ENCODE peak calls at places on chromosomes 6 and 20, in five cellular contexts. I, U, M, C and A are unnamed samples.

GRCh38 chr20:36666181-36666740 is 20.3 kb upstream of the SLA2 start:
- DNase-seq in M (peak; percentile 15), U (no peak), C (no peak), I (no peak), A (peak; percentile 24)

GRCh38 chr6:138012682-138013081 is 94.5 kb downstream of the PERP start:
- DNase-seq in M (no peak), C (no peak), U (no peak), I (no peak), A (no peak)

GRCh38 chr6:3281669-3282460 is 23.1 kb downstream of the PSMG4 start:
- DNase-seq in C (no peak), I (no peak), M (peak; percentile 97), U (peak; percentile 51), A (peak; percentile 95)

GRCh38 chr6:118606268-118606667 is 45.1 kb downstream of the CEP85L start:
- DNase-seq in M (no peak), C (no peak), U (no peak), I (no peak), A (no peak)

GRCh38 chr6:167659016-167659415 is 167.7 kb upstream of the AFDN start:
- DNase-seq in I (no peak), C (no peak), U (no peak), M (no peak), A (no peak)

GRCh38 chr20:22381812-22382416 is 202.5 kb downstream of the FOXA2 start:
- DNase-seq in M (no peak), I (no peak), C (no peak), U (no peak), A (no peak)

GRCh38 chr6:136927313-136927712 is 5.2 kb downstream of the SLC35D3 start:
- DNase-seq in I (peak; percentile 7), U (peak; percentile 55), M (peak; percentile 6), C (no peak), A (no peak)

GRCh38 chr6:36029464-36029863 is 1.9 kb downstream of the MAPK14 start:
- DNase-seq in M (peak; percentile 65), C (no peak), U (no peak), I (no peak), A (peak; percentile 84)

GRCh38 chr6:91098006-91098405 is 511.1 kb upstream of the MAP3K7 start:
- DNase-seq in U (no peak), I (no peak), C (no peak), M (no peak), A (no peak)

DNA sequence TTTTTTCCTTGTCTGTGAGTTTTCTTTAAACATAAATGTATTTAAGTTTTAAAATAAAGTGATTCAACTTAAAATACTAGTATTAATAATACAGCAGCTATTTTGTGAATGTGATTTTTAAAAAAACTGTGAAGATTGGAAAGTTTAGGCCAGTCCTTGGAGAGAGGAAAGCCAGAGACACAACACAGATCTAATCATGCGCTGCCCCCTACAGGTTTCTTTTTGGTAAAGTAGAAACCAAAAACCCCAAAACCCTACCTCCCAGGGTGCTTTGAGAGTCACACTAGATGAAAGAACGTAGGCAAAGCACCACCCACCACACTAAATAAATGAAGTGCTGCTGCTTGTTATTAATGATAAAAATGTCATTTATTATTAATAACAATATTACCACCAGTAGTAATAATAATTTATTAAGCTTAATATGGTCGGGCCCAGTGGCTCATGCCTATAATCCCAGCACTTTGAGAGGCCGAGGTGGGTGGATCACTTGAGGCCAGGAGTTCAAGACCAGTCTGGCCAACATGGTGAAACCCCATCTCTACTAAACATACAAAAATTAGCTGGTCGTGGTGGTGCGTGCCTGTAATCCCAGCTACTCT is 33.7 kb downstream of the SLC9A8 start:
- DNase-seq in U (peak; percentile 83), M (peak; percentile 85), C (peak; percentile 64), I (peak; percentile 16), A (peak; percentile 80)
- TF ChIP-seq EZH2phosphoT487 in U (no peak), M (no peak), C (no peak), I (no peak), A (no peak)

GRCh38 chr6:44271914-44272313 is 1.7 kb downstream of the TMEM151B start:
- DNase-seq in U (no peak), C (no peak), I (no peak), M (no peak), A (no peak)

GRCh38 chr6:44269921-44270525 is at the start of gene TMEM151B:
- DNase-seq in I (no peak), U (peak; percentile 53), M (no peak), C (no peak), A (no peak)

GRCh38 chr6:44272529-44272928 is 2.3 kb downstream of the TMEM151B start:
- DNase-seq in U (no peak), M (no peak), C (no peak), I (no peak), A (no peak)

GRCh38 chr6:44270526-44271405 is 516 bp downstream of the TMEM151B start:
- DNase-seq in M (no peak), C (no peak), U (peak; percentile 90), I (no peak), A (no peak)

DNA sequence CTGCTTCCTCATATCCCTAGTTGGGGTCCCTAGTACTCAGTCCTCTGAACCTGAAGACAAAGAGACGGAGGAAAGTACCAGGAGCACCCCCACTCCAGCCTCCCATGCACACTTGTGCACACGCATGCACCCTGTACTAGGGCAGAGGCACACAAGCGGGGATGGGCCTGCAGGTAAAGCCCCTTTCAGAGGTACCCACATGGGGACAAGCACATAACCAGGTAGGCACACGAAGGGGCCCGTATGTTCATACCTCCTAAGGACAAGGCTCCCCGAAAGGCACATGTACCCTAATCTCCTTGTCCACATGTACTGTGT is 1.1 kb downstream of the TMEM151B start:
- DNase-seq in C (no peak), I (no peak), M (no peak), U (no peak), A (no peak)
- TF ChIP-seq EZH2 in C (no peak), I (no peak), M (no peak), U (no peak), A (no peak)

GRCh38 chr6:111642463-111643158 is 36.9 kb upstream of the TRAF3IP2 start:
- DNase-seq in C (peak; percentile 52), I (peak; percentile 70), M (peak; percentile 65), U (no peak), A (peak; percentile 79)
- H3K9ac ChIP-seq in C (no peak overlapping the region), I (no peak overlapping the region), M (no peak overlapping the region), U (no peak overlapping the region), A (no peak overlapping the region)

GRCh38 chr6:42025790-42026311 is 24.5 kb upstream of the TAF8 start:
- DNase-seq in I (no peak), C (no peak), M (no peak), U (no peak), A (no peak)

GRCh38 chr6:42025066-42025789 is 25.1 kb upstream of the TAF8 start:
- DNase-seq in M (no peak), I (no peak), C (no peak), U (no peak), A (no peak)

GRCh38 chr6:42020967-42021366 is 29.4 kb upstream of the TAF8 start:
- DNase-seq in M (no peak), U (no peak), C (no peak), I (no peak), A (no peak)

GRCh38 chr6:42022755-42023384 is 27.5 kb upstream of the TAF8 start:
- DNase-seq in U (no peak), C (no peak), M (no peak), I (no peak), A (no peak)

DNA sequence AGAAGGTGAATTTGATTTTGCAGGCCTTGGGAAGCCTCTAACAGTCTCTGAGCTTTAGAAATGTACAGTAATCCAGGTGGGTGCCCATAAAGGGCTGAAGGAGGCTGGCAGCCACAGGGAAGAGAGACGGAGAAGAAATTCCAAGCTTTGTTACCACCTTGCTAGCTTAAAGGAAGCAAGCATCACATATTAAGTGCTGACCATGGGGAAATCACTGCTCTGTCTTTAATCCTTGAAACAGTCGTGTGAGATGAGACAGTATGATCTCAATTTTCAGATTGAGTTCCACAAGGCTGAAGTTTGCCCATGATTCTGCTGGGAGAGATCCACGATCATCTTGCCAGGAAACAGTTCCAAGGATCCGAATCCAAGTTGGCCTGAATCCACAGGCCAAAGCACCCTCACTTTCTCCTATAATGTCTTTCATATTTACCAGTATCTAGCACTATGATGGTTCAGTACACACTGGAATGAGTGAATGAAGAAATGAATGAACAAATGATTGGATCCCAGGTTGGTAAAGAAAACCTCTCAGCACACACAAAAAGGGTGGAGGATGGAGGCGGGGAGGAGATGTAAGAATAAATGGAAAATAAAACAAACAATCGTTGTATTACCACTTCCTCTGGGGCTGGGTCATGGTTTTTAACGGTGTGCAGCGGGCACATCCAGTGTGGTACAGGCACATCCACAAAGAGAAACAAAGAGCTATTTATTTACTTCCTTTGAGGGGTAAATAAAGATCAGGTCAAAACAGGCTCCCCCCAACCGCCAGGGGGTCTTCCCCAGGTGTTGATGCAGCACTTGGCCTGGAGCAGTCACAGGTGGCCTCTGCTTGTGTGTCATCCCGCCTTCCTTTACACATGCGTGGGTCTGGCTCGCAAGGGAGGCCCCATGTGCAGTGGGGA is 28.2 kb upstream of the TAF8 start:
- DNase-seq in I (no peak), M (no peak), C (no peak), U (no peak), A (no peak)
- TF ChIP-seq EZH2phosphoT487 in I (no peak), M (no peak), C (no peak), U (no peak), A (no peak)

DNA sequence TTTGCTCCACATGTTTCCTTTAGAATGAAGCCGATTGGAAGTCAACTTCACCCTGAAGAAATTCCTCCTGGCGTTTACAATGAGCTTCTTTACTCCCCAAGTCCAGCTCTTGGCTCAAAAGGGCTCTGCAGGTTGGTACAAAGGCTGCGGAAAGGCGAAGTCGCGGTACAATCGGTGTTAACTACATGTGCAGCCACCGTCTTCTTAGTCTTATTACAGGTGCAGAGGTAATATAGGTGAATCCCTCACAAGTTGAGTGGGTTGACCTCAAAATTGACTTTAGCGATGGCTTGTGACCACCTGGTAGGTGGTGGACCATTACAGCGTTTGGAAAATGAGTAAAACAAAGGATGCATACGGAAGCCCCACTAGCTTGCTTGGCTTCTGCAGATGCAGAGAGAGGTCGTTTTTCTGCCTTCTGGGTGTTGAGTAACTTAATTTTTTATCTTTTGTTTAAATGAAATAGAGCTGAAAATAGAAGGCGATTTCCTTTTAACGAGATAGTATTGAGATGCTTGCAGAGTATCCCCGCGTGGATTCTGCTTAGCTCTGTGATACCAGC is 98.0 kb downstream of the TRIM27 start:
- DNase-seq in M (no peak), U (peak; percentile 35), I (no peak), C (no peak), A (no peak)
- TF ChIP-seq EZH2 in M (no peak), U (peak; percentile 27), I (no peak), C (no peak), A (no peak)

GRCh38 chr6:150634641-150635292 is 35.1 kb downstream of the PLEKHG1 start:
- DNase-seq in M (no peak), C (no peak), I (no peak), U (no peak), A (peak; percentile 29)
- H3K9ac ChIP-seq in M (no peak overlapping the region), C (no peak overlapping the region), I (no peak overlapping the region), U (no peak overlapping the region), A (no peak overlapping the region)